ENCODE peak calls at places on chromosome 1, in four cellular contexts. A is RWPE2, Y is iPS DF 6.9, S is Karpas-422. Q is an unnamed sample. For H3K4me1, the result is how much of the 10 kb centered on the place peaks cover.

GRCh38 chr1:197465528-197466205 is 197.6 kb downstream of the CRB1 start:
- DNase-seq in Y (no peak), A (no peak), S (no peak), Q (no peak)

GRCh38 chr1:241596633-241597032 is 43.5 kb downstream of the CHML start:
- DNase-seq in S (peak), Y (no peak), A (no peak), Q (no peak)

GRCh38 chr1:114037503-114037890 is 58.2 kb downstream of the OLFML3 start:
- DNase-seq in Y (no peak), S (no peak), A (no peak), Q (no peak)

GRCh38 chr1:25079048-25079447 is 149.0 kb upstream of the RUNX3 start:
- DNase-seq in Y (no peak), A (no peak), S (no peak), Q (no peak)

GRCh38 chr1:183896466-183897026 is 91.6 kb downstream of the RGL1 start:
- DNase-seq in Y (no peak), A (no peak), S (no peak), Q (no peak)

GRCh38 chr1:116356673-116357072 is 16.4 kb upstream of the ATP1A1 start:
- DNase-seq in A (no peak), S (peak), Y (no peak), Q (no peak)

GRCh38 chr1:171841931-171842723 is 829 bp downstream of the DNM3 start:
- DNase-seq in S (no peak), Y (no peak), A (no peak), Q (peak)

GRCh38 chr1:222064388-222065201 is 322.7 kb upstream of the DUSP10 start:
- DNase-seq in S (no peak), A (no peak), Y (no peak), Q (no peak)

GRCh38 chr1:147579532-147580199 is 38.4 kb downstream of the BCL9 start:
- DNase-seq in S (peak), A (no peak), Y (no peak), Q (no peak)

GRCh38 chr1:88983791-88984552 is 8.5 kb downstream of the KYAT3 start:
- DNase-seq in A (no peak), Y (no peak), S (peak), Q (peak)
- H3K4me3 ChIP-seq in A (no peak), Y (no peak), S (peak), Q (no peak)

DNA sequence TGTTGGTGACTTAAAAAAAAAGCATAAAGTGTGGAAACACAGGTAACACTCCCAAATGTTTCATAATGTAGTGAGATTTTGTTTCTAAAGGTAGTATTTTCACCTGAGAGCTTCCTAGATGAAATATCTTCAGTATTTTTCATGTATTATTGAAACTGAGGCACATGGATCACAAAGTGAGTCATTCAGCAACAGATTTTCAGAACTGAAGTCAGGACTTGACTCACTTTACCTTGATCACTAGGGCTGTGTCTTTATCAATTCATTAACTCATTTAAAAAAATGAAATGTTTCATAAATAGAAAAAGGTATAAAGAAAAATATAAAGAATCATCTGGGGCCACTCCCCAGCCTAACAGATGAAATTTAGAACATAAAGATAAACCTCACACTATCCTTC is 66.5 kb upstream of the RCC1 start:
- DNase-seq in S (no peak), A (no peak), Y (no peak), Q (no peak)
- H3K27ac ChIP-seq in S (no peak), A (peak), Y (no peak), Q (no peak)

DNA sequence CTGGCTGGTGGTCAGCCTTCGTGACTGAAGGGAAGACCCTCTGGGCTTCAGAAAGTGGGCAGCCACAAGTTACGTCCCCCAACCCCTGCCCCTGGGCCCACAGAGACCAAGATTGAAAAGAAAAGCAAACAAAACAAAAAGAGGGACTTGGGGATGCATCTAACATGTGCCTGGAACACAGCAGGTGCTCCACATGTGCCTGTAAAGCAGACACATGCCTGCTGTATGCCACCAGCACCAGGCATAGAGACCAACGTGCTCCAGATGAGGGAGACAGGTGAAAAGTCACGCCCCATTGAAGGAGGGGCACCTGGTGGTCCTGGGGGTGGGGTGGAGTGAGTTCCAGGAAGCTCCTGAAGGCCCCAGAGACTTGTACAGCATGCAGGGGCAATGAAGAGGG is 11.9 kb downstream of the CDK18 start:
- DNase-seq in A (no peak), S (no peak), Y (no peak), Q (no peak)
- H3K4me1 ChIP-seq in A (under half), S (under half), Y (under half), Q (under half)

GRCh38 chr1:8374356-8374755 is 56.4 kb downstream of the SLC45A1 start:
- DNase-seq in Y (no peak), S (no peak), A (no peak), Q (no peak)

GRCh38 chr1:8374812-8375211 is 56.9 kb downstream of the SLC45A1 start:
- DNase-seq in A (no peak), S (peak), Y (no peak), Q (no peak)

GRCh38 chr1:8371372-8371991 is 53.6 kb downstream of the SLC45A1 start:
- DNase-seq in S (no peak), Y (no peak), A (no peak), Q (no peak)

GRCh38 chr1:8376358-8376840 is 58.5 kb downstream of the SLC45A1 start:
- DNase-seq in S (no peak), Y (no peak), A (no peak), Q (no peak)

DNA sequence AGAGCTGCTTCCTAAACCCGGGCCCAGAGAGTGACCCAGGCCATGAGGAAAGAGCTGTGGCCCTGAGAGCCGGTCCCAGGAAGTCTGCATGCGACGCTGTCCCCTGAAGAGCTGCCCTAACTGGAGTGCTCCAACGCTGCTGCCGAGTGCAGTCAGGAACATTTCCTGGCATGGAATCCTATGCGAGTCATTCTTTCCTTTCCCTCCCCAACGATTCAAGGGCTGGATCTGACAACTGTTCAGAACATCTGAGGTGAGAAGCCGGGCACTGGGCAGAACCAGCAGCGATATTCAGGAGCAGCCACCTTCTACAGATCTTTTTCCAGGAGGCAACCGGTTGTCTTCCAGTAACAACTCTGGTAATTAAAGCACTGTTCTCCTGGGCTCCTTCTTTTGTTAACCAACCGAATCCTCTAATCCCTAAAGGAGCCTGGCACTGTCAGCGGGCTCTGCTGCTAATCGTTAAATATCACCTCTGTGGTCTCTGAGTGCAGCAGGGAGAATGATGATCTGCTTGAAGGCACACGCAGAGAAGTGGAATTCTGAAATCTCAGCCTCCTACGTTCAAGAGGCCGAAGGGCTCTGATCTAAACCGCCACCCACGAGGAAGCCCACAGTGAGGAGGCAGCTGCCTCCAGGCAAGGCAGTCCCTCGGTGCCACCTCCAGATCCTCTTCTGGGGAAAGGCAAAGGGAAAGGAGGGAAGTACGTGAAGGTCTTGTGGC is 55.8 kb downstream of the SLC45A1 start:
- DNase-seq in Y (no peak), A (no peak), S (no peak), Q (no peak)
- H3K4me3 ChIP-seq in Y (no peak), A (no peak), S (no peak), Q (no peak)

GRCh38 chr1:10656431-10656830 is 140.0 kb downstream of the CASZ1 start:
- DNase-seq in Y (no peak), S (no peak), A (no peak), Q (no peak)
- H3K27ac ChIP-seq in Y (no peak), S (no peak), A (no peak), Q (no peak)

Q was measured in naive thymus-derived CD4-positive, alpha-beta T cell.